ENCODE peak calls at places on chromosomes 6 and 20, in four cellular contexts. D is activated naive CD8-positive, alpha-beta T cell treated with anti-CD3 and anti-CD28 coated beads, Interleukin-2, amount 50 U/mL, for 24 hours; G is MCF 10A; I is lower lobe of right lung. V is an unnamed sample.

GRCh38 chr20:32436968-32437367 is 78.8 kb downstream of the ASXL1 start:
- DNase-seq in D (no peak), G (no peak), I (no peak), V (no peak)

GRCh38 chr6:132128424-132128823 is 177.3 kb upstream of the CCN2 start:
- DNase-seq in D (no peak), G (no peak), I (no peak), V (no peak)

GRCh38 chr20:12687476-12687875 is 321.3 kb upstream of the SPTLC3 start:
- DNase-seq in D (no peak), G (no peak), I (no peak), V (no peak)

GRCh38 chr6:170292111-170292777 is 1.4 kb upstream of the DLL1 start:
- DNase-seq in D (no peak), G (peak; percentile 14), I (no peak), V (no peak)

GRCh38 chr6:3259491-3259958 is 778 bp downstream of the PSMG4 start:
- DNase-seq in D (peak; percentile 38), G (peak; percentile 45), I (no peak), V (peak; percentile 27)

GRCh38 chr6:19691465-19692167 is 145.6 kb upstream of the ID4 start:
- DNase-seq in D (no peak), G (no peak), I (no peak), V (no peak)

GRCh38 chr6:113184291-113184690 is 672.9 kb upstream of the MARCKS start:
- DNase-seq in D (no peak), G (no peak), I (no peak), V (no peak)

GRCh38 chr6:43172127-43173007 is 1.3 kb downstream of the SRF start:
- DNase-seq in D (peak; percentile 59), G (peak; percentile 36), I (peak; percentile 72), V (peak; percentile 48)

GRCh38 chr6:26576929-26577719 is 19.6 kb upstream of the ABT1 start:
- DNase-seq in D (peak; percentile 81), G (peak; percentile 77), I (peak; percentile 65), V (no peak)

GRCh38 chr20:64038252-64038578 is 2.2 kb downstream of the C20orf204 start:
- DNase-seq in D (no peak), G (no peak), I (no peak), V (no peak)

GRCh38 chr6:1515280-1515679 is 94.4 kb upstream of the FOXC1 start:
- DNase-seq in D (no peak), G (no peak), I (no peak), V (no peak)

GRCh38 chr6:80767808-80768207 is 661.3 kb downstream of the BCKDHB start:
- DNase-seq in D (no peak), G (peak; percentile 64), I (no peak), V (peak; percentile 50)

GRCh38 chr6:96794980-96795379 is 42.3 kb downstream of the GPR63 start:
- DNase-seq in D (no peak), G (no peak), I (no peak), V (no peak)

GRCh38 chr6:4370066-4370465 is 234.7 kb upstream of the ECI2 start:
- DNase-seq in D (no peak), G (peak; percentile 67), I (no peak), V (peak; percentile 84)

GRCh38 chr20:7379621-7380220 is 560.5 kb downstream of the HAO1 start:
- DNase-seq in D (no peak), G (no peak), I (no peak), V (no peak)

GRCh38 chr20:55172310-55173002 is 697.1 kb downstream of the DOK5 start:
- DNase-seq in D (no peak), G (no peak), I (no peak), V (no peak)

GRCh38 chr6:151617539-151617938 is 123.7 kb downstream of the CCDC170 start:
- DNase-seq in D (no peak), G (peak; percentile 31), I (no peak), V (no peak)

GRCh38 chr6:112983741-112984221 is 636.7 kb downstream of the RFPL4B start:
- DNase-seq in D (no peak), G (peak; percentile 49), I (no peak), V (no peak)